ENCODE peak calls at places on chromosomes 4 and X, in four cellular contexts. One of them, this sample, is unnamed.

GRCh38 chrX:110563276-110563675 is 204.6 kb downstream of the RTL9 start:
- DNase-seq in Right ventricle myocardium superior: no peak
- DNase-seq in fibroblast of lung: peak
- DNase-seq in EH: peak
- DNase-seq in this sample: no peak

GRCh38 chr4:21385706-21386105 is 562.9 kb downstream of the KCNIP4 start:
- DNase-seq in fibroblast of lung: no peak
- DNase-seq in Right ventricle myocardium superior: no peak
- DNase-seq in EH: no peak
- DNase-seq in this sample: no peak

GRCh38 chr4:174352405-174352804 is 68.7 kb downstream of the CEP44 start:
- DNase-seq in fibroblast of lung: no peak
- DNase-seq in EH: no peak
- DNase-seq in Right ventricle myocardium superior: no peak
- DNase-seq in this sample: no peak

GRCh38 chr4:88196523-88197185 is 38.2 kb upstream of the ABCG2 start:
- DNase-seq in EH: no peak
- DNase-seq in fibroblast of lung: no peak
- DNase-seq in Right ventricle myocardium superior: no peak
- DNase-seq in this sample: no peak

GRCh38 chr4:41215969-41216293 is 1.6 kb upstream of the APBB2 start:
- DNase-seq in EH: no peak
- DNase-seq in Right ventricle myocardium superior: no peak
- DNase-seq in fibroblast of lung: no peak
- DNase-seq in this sample: no peak

GRCh38 chrX:23344208-23344903 is 9.7 kb downstream of the PTCHD1 start:
- DNase-seq in Right ventricle myocardium superior: no peak
- DNase-seq in fibroblast of lung: peak
- DNase-seq in EH: no peak
- DNase-seq in this sample: peak

GRCh38 chrX:56564921-56565861 is 1.8 kb downstream of the UBQLN2 start:
- DNase-seq in fibroblast of lung: peak
- DNase-seq in EH: peak
- DNase-seq in Right ventricle myocardium superior: no peak
- DNase-seq in this sample: no peak

GRCh38 chrX:136147320-136147901 is at the start of gene FHL1:
- DNase-seq in EH: peak
- DNase-seq in Right ventricle myocardium superior: peak
- DNase-seq in fibroblast of lung: peak
- DNase-seq in this sample: peak

GRCh38 chr4:5554376-5554775 is 154.0 kb downstream of the EVC2 start:
- DNase-seq in Right ventricle myocardium superior: no peak
- DNase-seq in EH: no peak
- DNase-seq in fibroblast of lung: no peak
- DNase-seq in this sample: no peak

GRCh38 chr4:18366762-18367358 is 345.3 kb upstream of the LCORL start:
- DNase-seq in fibroblast of lung: peak
- DNase-seq in Right ventricle myocardium superior: no peak
- DNase-seq in EH: peak
- DNase-seq in this sample: peak

GRCh38 chr4:113893546-113893945 is 85.9 kb downstream of the ARSJ start:
- DNase-seq in fibroblast of lung: no peak
- DNase-seq in Right ventricle myocardium superior: no peak
- DNase-seq in EH: peak
- DNase-seq in this sample: no peak

GRCh38 chr4:22129454-22130075 is 181.0 kb upstream of the KCNIP4 start:
- DNase-seq in fibroblast of lung: peak
- DNase-seq in EH: peak
- DNase-seq in Right ventricle myocardium superior: no peak
- DNase-seq in this sample: peak

GRCh38 chrX:63466690-63467089 is 115.6 kb upstream of the SPIN4 start:
- DNase-seq in EH: no peak
- DNase-seq in Right ventricle myocardium superior: no peak
- DNase-seq in fibroblast of lung: no peak
- DNase-seq in this sample: no peak

GRCh38 chrX:30282527-30282926 is 26.7 kb downstream of the NR0B1 start:
- DNase-seq in Right ventricle myocardium superior: no peak
- DNase-seq in fibroblast of lung: peak
- DNase-seq in EH: peak
- DNase-seq in this sample: peak

GRCh38 chr4:76589872-76590846 is 155.1 kb downstream of the SHROOM3 start:
- DNase-seq in Right ventricle myocardium superior: peak
- DNase-seq in EH: peak
- DNase-seq in fibroblast of lung: peak
- DNase-seq in this sample: peak

GRCh38 chrX:22063284-22063683 is 31.2 kb downstream of the PHEX start:
- DNase-seq in EH: no peak
- DNase-seq in fibroblast of lung: peak
- DNase-seq in Right ventricle myocardium superior: no peak
- DNase-seq in this sample: peak

GRCh38 chrX:56382278-56382677 is 150.1 kb downstream of the KLF8 start:
- DNase-seq in EH: no peak
- DNase-seq in Right ventricle myocardium superior: no peak
- DNase-seq in fibroblast of lung: no peak
- DNase-seq in this sample: no peak

GRCh38 chrX:12526296-12526695 is 264.9 kb upstream of the PRPS2 start:
- DNase-seq in fibroblast of lung: no peak
- DNase-seq in Right ventricle myocardium superior: no peak
- DNase-seq in EH: no peak
- DNase-seq in this sample: no peak

GRCh38 chr4:9691221-9692065 is 90.0 kb upstream of the DRD5 start:
- DNase-seq in EH: peak
- DNase-seq in Right ventricle myocardium superior: peak
- DNase-seq in fibroblast of lung: peak
- DNase-seq in this sample: peak

GRCh38 chrX:136176399-136176825 is 29.1 kb downstream of the FHL1 start:
- DNase-seq in Right ventricle myocardium superior: no peak
- DNase-seq in EH: peak
- DNase-seq in fibroblast of lung: peak
- DNase-seq in this sample: peak

GRCh38 chrX:136215559-136215958 is 35.6 kb downstream of the MAP7D3 start:
- DNase-seq in EH: peak
- DNase-seq in Right ventricle myocardium superior: no peak
- DNase-seq in fibroblast of lung: peak
- DNase-seq in this sample: peak

GRCh38 chr4:160426233-160426632 is 1323.4 kb downstream of the RAPGEF2 start:
- DNase-seq in EH: no peak
- DNase-seq in fibroblast of lung: no peak
- DNase-seq in Right ventricle myocardium superior: no peak
- DNase-seq in this sample: no peak

GRCh38 chr4:149523039-149523438 is 292.6 kb downstream of the IQCM start:
- DNase-seq in fibroblast of lung: peak
- DNase-seq in Right ventricle myocardium superior: no peak
- DNase-seq in EH: peak
- DNase-seq in this sample: peak

GRCh38 chr4:54332577-54332976 is 103.5 kb downstream of the PDGFRA start:
- DNase-seq in EH: no peak
- DNase-seq in Right ventricle myocardium superior: no peak
- DNase-seq in fibroblast of lung: no peak
- DNase-seq in this sample: no peak

GRCh38 chr4:1408418-1408817 is 2.2 kb upstream of the NKX1-1 start:
- DNase-seq in EH: no peak
- DNase-seq in Right ventricle myocardium superior: peak
- DNase-seq in fibroblast of lung: no peak
- DNase-seq in this sample: no peak

GRCh38 chr4:165204462-165204830 is 2.9 kb upstream of the KLHL2 start:
- DNase-seq in EH: peak
- DNase-seq in Right ventricle myocardium superior: no peak
- DNase-seq in fibroblast of lung: peak
- DNase-seq in this sample: peak

GRCh38 chrX:17547658-17548057 is 172.7 kb downstream of the NHS start:
- DNase-seq in fibroblast of lung: peak
- DNase-seq in EH: peak
- DNase-seq in Right ventricle myocardium superior: peak
- DNase-seq in this sample: peak

GRCh38 chr4:143699331-143700059 is 980 bp downstream of the FREM3 start:
- DNase-seq in Right ventricle myocardium superior: no peak
- DNase-seq in EH: no peak
- DNase-seq in fibroblast of lung: no peak
- DNase-seq in this sample: no peak

GRCh38 chr4:1554876-1555265 is 129.2 kb downstream of the FAM53A start:
- DNase-seq in fibroblast of lung: no peak
- DNase-seq in EH: no peak
- DNase-seq in Right ventricle myocardium superior: no peak
- DNase-seq in this sample: no peak

GRCh38 chrX:24515447-24515846 is 50.4 kb downstream of the PDK3 start:
- DNase-seq in fibroblast of lung: peak
- DNase-seq in Right ventricle myocardium superior: no peak
- DNase-seq in EH: peak
- DNase-seq in this sample: peak

GRCh38 chr4:95732061-95732460 is 107.8 kb upstream of the PDHA2 start:
- DNase-seq in Right ventricle myocardium superior: no peak
- DNase-seq in EH: no peak
- DNase-seq in fibroblast of lung: peak
- DNase-seq in this sample: peak

GRCh38 chrX:107700317-107700774 is 72.0 kb downstream of the PRPS1 start:
- DNase-seq in EH: peak
- DNase-seq in fibroblast of lung: peak
- DNase-seq in Right ventricle myocardium superior: no peak
- DNase-seq in this sample: peak

GRCh38 chr4:136831553-136831952 is 700.7 kb downstream of the PCDH18 start:
- DNase-seq in Right ventricle myocardium superior: no peak
- DNase-seq in fibroblast of lung: no peak
- DNase-seq in EH: no peak
- DNase-seq in this sample: no peak

GRCh38 chr4:93359609-93360008 is 468.9 kb upstream of the ATOH1 start:
- DNase-seq in fibroblast of lung: no peak
- DNase-seq in Right ventricle myocardium superior: no peak
- DNase-seq in EH: no peak
- DNase-seq in this sample: no peak